ENCODE peak calls at places on chromosomes 4 and X, in nine cellular contexts. One of them, this sample, is unnamed.

GRCh38 chr4:77072195-77072753 is 3.5 kb downstream of the CCNI start:
- DNase-seq in choroid plexus epithelial cell: no peak
- DNase-seq in GM10248: no peak
- DNase-seq in A673: no peak
- DNase-seq in RWPE1: peak
- DNase-seq in CD4-positive, alpha-beta T cell: peak
- DNase-seq in neural crest cell: no peak
- DNase-seq in kidney epithelial cell: no peak
- DNase-seq in HFF-Myc: no peak
- DNase-seq in this sample: peak

GRCh38 chr4:69095301-69095731 is 958 bp upstream of the UGT2B7 start:
- DNase-seq in A673: peak
- DNase-seq in kidney epithelial cell: peak
- DNase-seq in choroid plexus epithelial cell: peak
- DNase-seq in GM10248: no peak
- DNase-seq in RWPE1: peak
- DNase-seq in neural crest cell: no peak
- DNase-seq in HFF-Myc: no peak
- DNase-seq in CD4-positive, alpha-beta T cell: no peak
- DNase-seq in this sample: no peak

GRCh38 chr4:114180481-114180880 is 201.0 kb upstream of the ARSJ start:
- DNase-seq in GM10248: no peak
- DNase-seq in HFF-Myc: peak
- DNase-seq in kidney epithelial cell: peak
- DNase-seq in neural crest cell: peak
- DNase-seq in choroid plexus epithelial cell: peak
- DNase-seq in A673: peak
- DNase-seq in RWPE1: no peak
- DNase-seq in CD4-positive, alpha-beta T cell: peak
- DNase-seq in this sample: peak

GRCh38 chr4:116016201-116016600 is 902.8 kb upstream of the NDST4 start:
- DNase-seq in choroid plexus epithelial cell: peak
- DNase-seq in CD4-positive, alpha-beta T cell: no peak
- DNase-seq in kidney epithelial cell: peak
- DNase-seq in neural crest cell: no peak
- DNase-seq in A673: no peak
- DNase-seq in GM10248: no peak
- DNase-seq in HFF-Myc: no peak
- DNase-seq in RWPE1: peak
- DNase-seq in this sample: peak

GRCh38 chrX:16140448-16140847 is 17.1 kb downstream of the GRPR start:
- DNase-seq in GM10248: no peak
- DNase-seq in HFF-Myc: no peak
- DNase-seq in CD4-positive, alpha-beta T cell: no peak
- DNase-seq in neural crest cell: no peak
- DNase-seq in choroid plexus epithelial cell: no peak
- DNase-seq in RWPE1: no peak
- DNase-seq in kidney epithelial cell: no peak
- DNase-seq in A673: no peak
- DNase-seq in this sample: no peak

GRCh38 chr4:153018716-153019115 is 82.6 kb downstream of the FHDC1 start:
- DNase-seq in A673: no peak
- DNase-seq in CD4-positive, alpha-beta T cell: no peak
- DNase-seq in neural crest cell: no peak
- DNase-seq in GM10248: no peak
- DNase-seq in RWPE1: no peak
- DNase-seq in HFF-Myc: no peak
- DNase-seq in choroid plexus epithelial cell: no peak
- DNase-seq in kidney epithelial cell: no peak
- DNase-seq in this sample: no peak

GRCh38 chr4:53644607-53645006 is 53.3 kb upstream of the LNX1 start:
- DNase-seq in neural crest cell: no peak
- DNase-seq in choroid plexus epithelial cell: no peak
- DNase-seq in RWPE1: peak
- DNase-seq in kidney epithelial cell: no peak
- DNase-seq in A673: no peak
- DNase-seq in CD4-positive, alpha-beta T cell: no peak
- DNase-seq in GM10248: no peak
- DNase-seq in HFF-Myc: no peak
- DNase-seq in this sample: peak

GRCh38 chr4:26030780-26031179 is 116.8 kb downstream of the SMIM20 start:
- DNase-seq in HFF-Myc: no peak
- DNase-seq in CD4-positive, alpha-beta T cell: no peak
- DNase-seq in choroid plexus epithelial cell: no peak
- DNase-seq in GM10248: peak
- DNase-seq in A673: no peak
- DNase-seq in kidney epithelial cell: no peak
- DNase-seq in neural crest cell: no peak
- DNase-seq in RWPE1: no peak
- DNase-seq in this sample: no peak

GRCh38 chrX:115399306-115399705 is 109.8 kb downstream of the LUZP4 start:
- DNase-seq in GM10248: no peak
- DNase-seq in choroid plexus epithelial cell: no peak
- DNase-seq in CD4-positive, alpha-beta T cell: no peak
- DNase-seq in neural crest cell: peak
- DNase-seq in A673: no peak
- DNase-seq in kidney epithelial cell: no peak
- DNase-seq in RWPE1: no peak
- DNase-seq in HFF-Myc: no peak
- DNase-seq in this sample: no peak

GRCh38 chrX:15989716-15990115 is 133.6 kb upstream of the GRPR start:
- DNase-seq in GM10248: no peak
- DNase-seq in choroid plexus epithelial cell: no peak
- DNase-seq in CD4-positive, alpha-beta T cell: no peak
- DNase-seq in neural crest cell: no peak
- DNase-seq in RWPE1: no peak
- DNase-seq in kidney epithelial cell: no peak
- DNase-seq in HFF-Myc: no peak
- DNase-seq in A673: peak
- DNase-seq in this sample: no peak

GRCh38 chr4:83629945-83630684 is 94.2 kb downstream of the GPAT3 start:
- DNase-seq in neural crest cell: no peak
- DNase-seq in HFF-Myc: peak
- DNase-seq in GM10248: no peak
- DNase-seq in kidney epithelial cell: no peak
- DNase-seq in CD4-positive, alpha-beta T cell: no peak
- DNase-seq in A673: peak
- DNase-seq in RWPE1: peak
- DNase-seq in choroid plexus epithelial cell: peak
- DNase-seq in this sample: peak

DNA sequence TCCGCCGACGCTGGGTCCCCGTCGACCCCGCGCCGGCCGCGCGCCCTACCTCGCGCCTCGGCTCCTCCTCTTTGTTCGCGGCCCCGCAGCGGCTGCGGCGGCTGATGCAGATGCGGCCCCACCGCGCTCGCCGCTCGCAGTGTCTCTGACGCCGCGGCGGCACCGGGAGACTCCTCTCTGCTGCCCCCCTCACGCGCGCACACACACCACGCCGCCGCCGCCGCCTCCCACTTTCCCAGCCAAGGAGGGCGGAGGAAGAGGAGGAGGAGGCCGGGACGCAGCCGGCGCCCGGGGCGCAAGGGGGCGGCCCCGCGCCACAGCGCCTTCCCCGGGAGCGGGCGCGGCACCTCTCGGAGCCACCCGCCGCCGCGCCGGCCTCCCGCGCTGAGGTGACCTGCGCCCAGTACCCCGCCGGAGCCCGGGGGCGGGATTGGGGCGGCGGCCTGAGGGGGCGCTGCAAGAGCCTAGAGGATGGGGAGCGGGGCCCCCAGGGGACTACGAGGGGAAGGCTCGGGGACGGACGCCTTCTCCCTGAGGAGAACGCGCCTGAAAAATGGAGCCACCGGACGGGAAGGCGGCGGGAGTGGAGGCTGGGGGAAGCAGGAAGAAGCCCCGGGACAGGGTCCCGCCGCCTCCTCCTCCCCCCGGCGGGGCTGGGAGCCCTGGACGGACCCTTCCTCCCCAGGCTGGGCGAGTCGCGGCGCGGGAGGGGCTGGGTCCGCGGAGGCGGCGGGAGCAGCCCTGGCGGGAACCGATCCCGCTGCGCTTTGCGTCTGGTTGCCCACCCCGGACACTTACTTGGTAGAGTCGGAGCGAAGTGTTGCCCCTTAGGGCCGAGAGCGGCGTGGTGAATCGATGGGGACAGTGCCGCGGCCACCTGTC is at the start of gene SH3RF1:
- DNase-seq in kidney epithelial cell: no peak
- DNase-seq in HFF-Myc: no peak
- DNase-seq in CD4-positive, alpha-beta T cell: no peak
- DNase-seq in GM10248: peak
- DNase-seq in RWPE1: peak
- DNase-seq in choroid plexus epithelial cell: peak
- DNase-seq in neural crest cell: peak
- DNase-seq in A673: peak
- DNase-seq in this sample: peak
- TF ChIP-seq CTCF in kidney epithelial cell: peak
- TF ChIP-seq CTCF in HFF-Myc: peak
- TF ChIP-seq CTCF in CD4-positive, alpha-beta T cell: no peak
- TF ChIP-seq CTCF in GM10248: peak
- TF ChIP-seq CTCF in RWPE1: peak
- TF ChIP-seq CTCF in choroid plexus epithelial cell: peak
- TF ChIP-seq CTCF in neural crest cell: peak
- TF ChIP-seq CTCF in A673: peak
- TF ChIP-seq CTCF in this sample: peak

GRCh38 chr4:45946699-45947098 is 177.2 kb downstream of the GABRG1 start:
- DNase-seq in A673: peak
- DNase-seq in RWPE1: no peak
- DNase-seq in HFF-Myc: no peak
- DNase-seq in CD4-positive, alpha-beta T cell: no peak
- DNase-seq in GM10248: no peak
- DNase-seq in kidney epithelial cell: peak
- DNase-seq in choroid plexus epithelial cell: no peak
- DNase-seq in neural crest cell: no peak
- DNase-seq in this sample: peak

GRCh38 chr4:45939056-45939455 is 184.8 kb downstream of the GABRG1 start:
- DNase-seq in CD4-positive, alpha-beta T cell: no peak
- DNase-seq in kidney epithelial cell: no peak
- DNase-seq in RWPE1: no peak
- DNase-seq in HFF-Myc: no peak
- DNase-seq in GM10248: no peak
- DNase-seq in A673: no peak
- DNase-seq in neural crest cell: no peak
- DNase-seq in choroid plexus epithelial cell: no peak
- DNase-seq in this sample: no peak

DNA sequence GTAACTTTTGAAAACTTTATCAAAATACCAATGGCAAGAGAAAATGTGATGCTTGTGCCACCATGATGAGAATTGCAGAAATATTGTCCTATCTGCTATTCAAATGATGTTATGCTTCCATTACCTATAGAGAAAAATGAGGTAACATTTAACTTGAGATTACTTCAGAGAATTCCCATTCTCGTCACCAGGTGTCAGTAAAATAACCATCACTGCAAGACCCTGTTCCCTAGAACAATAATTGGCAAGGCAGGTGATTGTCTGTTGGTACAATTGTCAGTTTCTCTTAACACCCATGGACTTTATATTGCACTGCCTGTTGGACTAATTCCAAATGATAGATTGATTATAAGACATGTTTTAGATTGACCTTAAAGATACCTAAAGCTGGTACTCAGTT is 179.9 kb downstream of the GABRG1 start:
- DNase-seq in kidney epithelial cell: no peak
- DNase-seq in HFF-Myc: no peak
- DNase-seq in neural crest cell: no peak
- DNase-seq in CD4-positive, alpha-beta T cell: no peak
- DNase-seq in choroid plexus epithelial cell: peak
- DNase-seq in A673: peak
- DNase-seq in RWPE1: peak
- DNase-seq in GM10248: no peak
- DNase-seq in this sample: no peak
- TF ChIP-seq CTCF in kidney epithelial cell: no peak
- TF ChIP-seq CTCF in HFF-Myc: no peak
- TF ChIP-seq CTCF in neural crest cell: no peak
- TF ChIP-seq CTCF in CD4-positive, alpha-beta T cell: no peak
- TF ChIP-seq CTCF in choroid plexus epithelial cell: no peak
- TF ChIP-seq CTCF in A673: peak
- TF ChIP-seq CTCF in RWPE1: peak
- TF ChIP-seq CTCF in GM10248: no peak
- TF ChIP-seq CTCF in this sample: peak

DNA sequence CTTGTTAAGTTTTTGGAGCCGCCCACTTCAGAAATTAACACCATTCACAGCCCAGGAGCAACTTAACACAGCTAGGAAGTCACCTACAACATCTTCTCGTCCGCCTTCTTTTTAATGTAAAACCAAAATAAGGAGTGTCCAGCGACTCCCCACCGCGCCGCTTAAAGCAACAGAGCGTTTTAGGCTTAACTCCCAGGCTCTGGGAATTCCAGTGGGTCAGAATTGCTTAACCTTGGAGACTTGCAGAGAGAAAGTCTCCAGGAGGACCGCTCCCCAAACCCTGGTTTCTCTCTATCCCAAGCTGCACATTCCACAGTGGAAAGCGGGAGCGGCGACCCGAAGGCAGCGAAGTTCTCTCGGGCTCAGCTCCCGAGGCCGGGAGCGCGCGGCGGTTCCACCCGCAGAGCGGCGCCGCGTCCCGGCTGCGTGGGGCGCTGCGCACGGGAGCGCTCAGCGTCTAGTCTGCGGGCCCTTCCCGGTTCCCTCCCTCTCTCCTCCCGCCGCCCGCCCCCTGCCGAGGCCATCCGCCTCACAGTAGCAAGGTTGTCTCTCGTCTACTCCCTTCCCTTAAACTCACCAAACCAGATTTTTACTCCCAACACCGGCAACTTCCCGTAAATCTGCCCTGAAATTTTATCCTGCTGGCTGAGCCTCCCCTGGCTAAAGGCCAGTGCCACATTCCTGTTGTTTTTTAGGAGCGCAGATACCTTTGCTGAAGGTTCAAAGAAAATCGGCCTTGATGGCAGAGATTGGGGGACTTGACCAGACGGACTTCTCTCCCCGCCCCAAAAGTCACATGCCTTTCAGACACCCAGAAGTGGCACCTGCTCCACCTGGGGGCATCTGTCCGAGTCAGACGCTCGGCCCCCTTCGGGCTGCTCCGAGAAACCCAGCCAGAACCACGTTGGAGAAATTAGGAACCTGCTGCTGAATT is at the start of gene RBM47:
- DNase-seq in A673: peak
- DNase-seq in CD4-positive, alpha-beta T cell: peak
- DNase-seq in GM10248: peak
- DNase-seq in choroid plexus epithelial cell: peak
- DNase-seq in neural crest cell: peak
- DNase-seq in HFF-Myc: no peak
- DNase-seq in RWPE1: peak
- DNase-seq in kidney epithelial cell: no peak
- DNase-seq in this sample: no peak
- TF ChIP-seq CTCF in A673: peak
- TF ChIP-seq CTCF in CD4-positive, alpha-beta T cell: no peak
- TF ChIP-seq CTCF in GM10248: peak
- TF ChIP-seq CTCF in choroid plexus epithelial cell: peak
- TF ChIP-seq CTCF in neural crest cell: peak
- TF ChIP-seq CTCF in HFF-Myc: no peak
- TF ChIP-seq CTCF in RWPE1: peak
- TF ChIP-seq CTCF in kidney epithelial cell: no peak
- TF ChIP-seq CTCF in this sample: peak

DNA sequence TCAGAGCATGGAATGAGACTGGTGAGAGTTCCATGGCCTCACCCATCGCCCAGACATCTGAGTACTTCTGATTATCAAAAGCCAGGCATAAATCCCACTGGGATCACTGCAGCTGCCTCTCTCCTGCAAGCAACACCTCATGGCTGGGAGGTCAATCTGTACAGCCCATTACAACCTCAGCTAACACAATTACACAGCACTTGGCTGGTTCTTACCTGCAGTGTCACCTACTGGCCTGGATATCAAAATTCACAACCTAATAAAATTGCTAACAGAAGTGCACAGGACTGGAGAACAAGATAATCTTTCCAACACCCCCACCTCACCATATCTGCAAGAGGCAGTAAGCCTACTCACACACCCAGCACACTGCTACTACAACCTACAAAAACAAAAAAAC is 341.7 kb upstream of the NDST3 start:
- DNase-seq in neural crest cell: no peak
- DNase-seq in A673: no peak
- DNase-seq in RWPE1: no peak
- DNase-seq in CD4-positive, alpha-beta T cell: no peak
- DNase-seq in GM10248: no peak
- DNase-seq in choroid plexus epithelial cell: no peak
- DNase-seq in HFF-Myc: no peak
- DNase-seq in kidney epithelial cell: no peak
- DNase-seq in this sample: no peak
- TF ChIP-seq CTCF in neural crest cell: no peak
- TF ChIP-seq CTCF in A673: no peak
- TF ChIP-seq CTCF in RWPE1: no peak
- TF ChIP-seq CTCF in CD4-positive, alpha-beta T cell: no peak
- TF ChIP-seq CTCF in GM10248: no peak
- TF ChIP-seq CTCF in choroid plexus epithelial cell: no peak
- TF ChIP-seq CTCF in HFF-Myc: no peak
- TF ChIP-seq CTCF in kidney epithelial cell: no peak
- TF ChIP-seq CTCF in this sample: no peak

This sample was measured in foreskin keratinocyte.